ENCODE peak calls at places on chromosomes 12 and 14, in four cellular contexts. U, J, D and V are unnamed samples.

GRCh38 chr12:30531731-30532678 is 163.7 kb downstream of the IPO8 start:
- ATAC-seq in U (no peak), D (no peak), J (no peak), V (no peak)

GRCh38 chr12:78040111-78040510 is 209.4 kb downstream of the NAV3 start:
- ATAC-seq in U (no peak), D (no peak), J (no peak), V (no peak)

GRCh38 chr12:66755727-66756395 is 77.0 kb upstream of the GRIP1 start:
- ATAC-seq in J (no peak), D (no peak), U (no peak), V (no peak)

GRCh38 chr14:104841730-104842129 is 23.3 kb upstream of the CEP170B start:
- ATAC-seq in U (no peak), D (no peak), J (no peak), V (no peak)

GRCh38 chr12:109951751-109952150 is 44.4 kb downstream of the GIT2 start:
- ATAC-seq in U (no peak), J (no peak), D (no peak), V (peak)

GRCh38 chr14:75454963-75455546 is 27.2 kb downstream of the JDP2 start:
- ATAC-seq in U (no peak), J (no peak), D (no peak), V (no peak)

GRCh38 chr14:51095854-51096823 is 1.2 kb upstream of the TRIM9 start:
- ATAC-seq in J (no peak), U (no peak), D (no peak), V (no peak)

GRCh38 chr12:109309441-109310246 is 560 bp upstream of the FOXN4 start:
- ATAC-seq in D (peak), U (peak), J (peak), V (peak)

GRCh38 chr12:132597333-132598283 is 12.8 kb downstream of the LRCOL1 start:
- ATAC-seq in D (no peak), J (no peak), U (no peak), V (no peak)

GRCh38 chr12:99983721-99984258 is 946 bp downstream of the ANKS1B start:
- ATAC-seq in D (no peak), U (no peak), J (no peak), V (peak)

GRCh38 chr14:104979758-104980591 is 1.8 kb upstream of the AHNAK2 start:
- ATAC-seq in U (no peak), J (no peak), D (no peak), V (peak)

GRCh38 chr14:64253672-64254071 is 40.5 kb downstream of the ESR2 start:
- ATAC-seq in U (no peak), J (no peak), D (no peak), V (no peak)

GRCh38 chr14:51562816-51563215 is 88.9 kb upstream of the FRMD6 start:
- ATAC-seq in U (no peak), J (no peak), D (no peak), V (no peak)

GRCh38 chr14:56738020-56738419 is 72.3 kb downstream of the OTX2 start:
- ATAC-seq in U (no peak), D (no peak), J (no peak), V (no peak)

GRCh38 chr12:120100630-120101029 is 15.9 kb downstream of the RAB35 start:
- ATAC-seq in J (no peak), U (no peak), D (no peak), V (peak)

GRCh38 chr14:94890755-94891154 is 120.8 kb upstream of the GSC start:
- ATAC-seq in U (no peak), D (no peak), J (no peak), V (no peak)

GRCh38 chr14:22613736-22614239 is 15.7 kb downstream of the ABHD4 start:
- ATAC-seq in U (no peak), J (no peak), D (no peak), V (no peak)

GRCh38 chr14:74571441-74571841 is 40.6 kb downstream of the LTBP2 start:
- ATAC-seq in U (no peak), D (no peak), J (peak), V (peak)

GRCh38 chr12:69884386-69884785 is 59.4 kb downstream of the MYRFL start:
- ATAC-seq in D (no peak), U (no peak), J (no peak), V (no peak)

GRCh38 chr12:101862245-101862644 is 15.1 kb upstream of the DRAM1 start:
- ATAC-seq in J (no peak), U (no peak), D (no peak), V (no peak)

GRCh38 chr14:54606178-54606577 is 39.2 kb downstream of the SAMD4A start:
- ATAC-seq in D (peak), U (no peak), J (no peak), V (no peak)

GRCh38 chr14:80974338-80975078 is 19.1 kb downstream of the TSHR start:
- ATAC-seq in J (no peak), U (no peak), D (no peak), V (no peak)

GRCh38 chr14:95021588-95021987 is 135.7 kb downstream of the DICER1 start:
- ATAC-seq in U (no peak), D (no peak), J (no peak), V (no peak)